ENCODE peak calls at places on chromosomes 1 and 21, in five cellular contexts. One of them, this sample, is unnamed.

GRCh38 chr1:208047975-208048374 is 137.1 kb upstream of the CD34 start:
- DNase-seq in A549: no peak
- DNase-seq in AG04450: no peak
- DNase-seq in GM10248: no peak
- DNase-seq in AG10803: peak; percentile 54
- DNase-seq in this sample: no peak

GRCh38 chr1:226945106-226945857 is 5.2 kb downstream of the COQ8A start:
- DNase-seq in A549: no peak
- DNase-seq in AG04450: no peak
- DNase-seq in GM10248: no peak
- DNase-seq in AG10803: no peak
- DNase-seq in this sample: no peak

GRCh38 chr1:14095001-14095400 is 395.0 kb downstream of the PRDM2 start:
- DNase-seq in A549: no peak
- DNase-seq in AG04450: no peak
- DNase-seq in GM10248: peak; percentile 15
- DNase-seq in AG10803: peak; percentile 16
- DNase-seq in this sample: no peak

GRCh38 chr1:54465351-54465811 is 59.2 kb upstream of the SSBP3 start:
- DNase-seq in A549: no peak
- DNase-seq in AG04450: no peak
- DNase-seq in GM10248: no peak
- DNase-seq in AG10803: no peak
- DNase-seq in this sample: no peak

GRCh38 chr1:236407059-236407458 is 13.0 kb downstream of the EDARADD start:
- DNase-seq in A549: no peak
- DNase-seq in AG04450: no peak
- DNase-seq in GM10248: no peak
- DNase-seq in AG10803: no peak
- DNase-seq in this sample: no peak

GRCh38 chr1:35505911-35506798 is 51.0 kb downstream of the KIAA0319L start:
- DNase-seq in A549: no peak
- DNase-seq in AG04450: peak; percentile 8
- DNase-seq in GM10248: peak; percentile 51
- DNase-seq in AG10803: peak; percentile 82
- DNase-seq in this sample: no peak

GRCh38 chr1:21308847-21309652 is 18.8 kb upstream of the ECE1 start:
- DNase-seq in A549: no peak
- DNase-seq in AG04450: no peak
- DNase-seq in GM10248: no peak
- DNase-seq in AG10803: peak; percentile 62
- DNase-seq in this sample: no peak

GRCh38 chr1:150555971-150556865 is 7.0 kb downstream of the ADAMTSL4 start:
- DNase-seq in A549: no peak
- DNase-seq in AG04450: no peak
- DNase-seq in GM10248: no peak
- DNase-seq in AG10803: no peak
- DNase-seq in this sample: no peak

GRCh38 chr21:38714998-38715397 is 90.7 kb upstream of the ETS2 start:
- DNase-seq in A549: no peak
- DNase-seq in AG04450: no peak
- DNase-seq in GM10248: no peak
- DNase-seq in AG10803: peak; percentile 17
- DNase-seq in this sample: no peak

GRCh38 chr1:29688477-29689365 is 452.4 kb downstream of the PTPRU start:
- DNase-seq in A549: no peak
- DNase-seq in AG04450: peak; percentile 73
- DNase-seq in GM10248: peak; percentile 54
- DNase-seq in AG10803: peak; percentile 74
- DNase-seq in this sample: no peak

GRCh38 chr21:41321908-41322495 is 5.4 kb downstream of the FAM3B start:
- DNase-seq in A549: no peak
- DNase-seq in AG04450: no peak
- DNase-seq in GM10248: no peak
- DNase-seq in AG10803: no peak
- DNase-seq in this sample: no peak

GRCh38 chr21:43988016-43988415 is 24.1 kb upstream of the TRAPPC10 start:
- DNase-seq in A549: no peak
- DNase-seq in AG04450: no peak
- DNase-seq in GM10248: no peak
- DNase-seq in AG10803: no peak
- DNase-seq in this sample: no peak

GRCh38 chr21:45644041-45644906 is 749 bp downstream of the PCBP3 start:
- DNase-seq in A549: no peak
- DNase-seq in AG04450: no peak
- DNase-seq in GM10248: no peak
- DNase-seq in AG10803: no peak
- DNase-seq in this sample: no peak

GRCh38 chr1:4118746-4119515 is 218.9 kb upstream of the C1orf174 start:
- DNase-seq in A549: no peak
- DNase-seq in AG04450: no peak
- DNase-seq in GM10248: no peak
- DNase-seq in AG10803: no peak
- DNase-seq in this sample: no peak

GRCh38 chr1:235881930-235882700 is 15.4 kb upstream of the LYST start:
- DNase-seq in A549: no peak
- DNase-seq in AG04450: no peak
- DNase-seq in GM10248: no peak
- DNase-seq in AG10803: no peak
- DNase-seq in this sample: no peak

GRCh38 chr1:230140221-230141001 is 73.4 kb downstream of the GALNT2 start:
- DNase-seq in A549: no peak
- DNase-seq in AG04450: no peak
- DNase-seq in GM10248: no peak
- DNase-seq in AG10803: no peak
- DNase-seq in this sample: no peak

GRCh38 chr1:82697965-82698364 is 897.2 kb downstream of the ADGRL2 start:
- DNase-seq in A549: no peak
- DNase-seq in AG04450: no peak
- DNase-seq in GM10248: no peak
- DNase-seq in AG10803: no peak
- DNase-seq in this sample: no peak

GRCh38 chr1:13513885-13514546 is at the start of gene LRRC38:
- DNase-seq in A549: no peak
- DNase-seq in AG04450: no peak
- DNase-seq in GM10248: no peak
- DNase-seq in AG10803: no peak
- DNase-seq in this sample: no peak

GRCh38 chr1:247681288-247681897 is 1.9 kb upstream of the OR13G1 start:
- DNase-seq in A549: peak; percentile 2
- DNase-seq in AG04450: no peak
- DNase-seq in GM10248: peak; percentile 31
- DNase-seq in AG10803: peak; percentile 4
- DNase-seq in this sample: no peak
- TF ChIP-seq CTCF in A549: peak; percentile 20
- TF ChIP-seq CTCF in AG04450: peak; percentile 26
- TF ChIP-seq CTCF in GM10248: peak; percentile 82
- TF ChIP-seq CTCF in AG10803: peak; percentile 49
- TF ChIP-seq CTCF in this sample: peak; percentile 98

GRCh38 chr1:206478746-206479145 is 8.5 kb downstream of the IKBKE start:
- DNase-seq in A549: no peak
- DNase-seq in AG04450: no peak
- DNase-seq in GM10248: no peak
- DNase-seq in AG10803: no peak
- DNase-seq in this sample: no peak

GRCh38 chr1:206476591-206476990 is 6.3 kb downstream of the IKBKE start:
- DNase-seq in A549: no peak
- DNase-seq in AG04450: no peak
- DNase-seq in GM10248: no peak
- DNase-seq in AG10803: no peak
- DNase-seq in this sample: no peak

GRCh38 chr1:206477581-206478380 is 7.5 kb downstream of the IKBKE start:
- DNase-seq in A549: no peak
- DNase-seq in AG04450: no peak
- DNase-seq in GM10248: no peak
- DNase-seq in AG10803: no peak
- DNase-seq in this sample: no peak

GRCh38 chr1:206476058-206476457 is 5.8 kb downstream of the IKBKE start:
- DNase-seq in A549: no peak
- DNase-seq in AG04450: no peak
- DNase-seq in GM10248: no peak
- DNase-seq in AG10803: no peak
- DNase-seq in this sample: no peak

DNA sequence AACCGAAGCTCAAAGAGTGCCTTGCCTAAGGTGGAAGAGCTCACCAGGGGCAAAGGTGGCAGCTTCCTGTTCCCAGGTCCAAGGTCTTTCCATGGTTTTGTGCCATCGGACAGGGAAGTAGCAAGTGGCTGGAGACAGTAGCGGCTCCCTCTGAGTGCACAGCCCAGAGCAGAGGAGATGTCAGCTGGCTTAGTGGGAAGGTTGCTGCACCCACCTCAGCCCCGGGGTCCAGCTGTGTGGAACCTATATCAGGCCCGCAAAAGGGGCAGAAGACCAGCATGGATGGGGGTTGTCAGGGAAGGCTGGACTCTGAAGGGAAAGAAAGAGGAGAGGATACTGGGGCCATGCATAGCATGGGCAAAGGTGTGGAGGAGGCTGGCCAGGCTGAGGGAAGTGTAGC is 6.8 kb downstream of the IKBKE start:
- DNase-seq in A549: no peak
- DNase-seq in AG04450: no peak
- DNase-seq in GM10248: no peak
- DNase-seq in AG10803: no peak
- DNase-seq in this sample: no peak
- TF ChIP-seq CTCF in A549: no peak
- TF ChIP-seq CTCF in AG04450: no peak
- TF ChIP-seq CTCF in GM10248: no peak
- TF ChIP-seq CTCF in AG10803: no peak
- TF ChIP-seq CTCF in this sample: no peak

GRCh38 chr1:2528016-2528415 is 1.6 kb upstream of the PANK4 start:
- DNase-seq in A549: no peak
- DNase-seq in AG04450: no peak
- DNase-seq in GM10248: no peak
- DNase-seq in AG10803: no peak
- DNase-seq in this sample: no peak

GRCh38 chr1:2527553-2527860 is 1.1 kb upstream of the PANK4 start:
- DNase-seq in A549: no peak
- DNase-seq in AG04450: no peak
- DNase-seq in GM10248: no peak
- DNase-seq in AG10803: no peak
- DNase-seq in this sample: no peak

GRCh38 chr1:2525524-2525895 is 886 bp downstream of the PANK4 start:
- DNase-seq in A549: no peak
- DNase-seq in AG04450: no peak
- DNase-seq in GM10248: no peak
- DNase-seq in AG10803: no peak
- DNase-seq in this sample: no peak

GRCh38 chr1:2526824-2527552 is 592 bp upstream of the PANK4 start:
- DNase-seq in A549: no peak
- DNase-seq in AG04450: no peak
- DNase-seq in GM10248: peak; percentile 71
- DNase-seq in AG10803: peak; percentile 54
- DNase-seq in this sample: no peak

GRCh38 chr1:2525896-2526823 is at the start of gene PANK4:
- DNase-seq in A549: peak; percentile 80
- DNase-seq in AG04450: peak; percentile 71
- DNase-seq in GM10248: peak; percentile 92
- DNase-seq in AG10803: peak; percentile 92
- DNase-seq in this sample: peak; percentile 89
- TF ChIP-seq CTCF in A549: no peak
- TF ChIP-seq CTCF in AG04450: no peak
- TF ChIP-seq CTCF in GM10248: no peak
- TF ChIP-seq CTCF in AG10803: no peak
- TF ChIP-seq CTCF in this sample: no peak

GRCh38 chr1:192879416-192879815 is 70.6 kb downstream of the RGS2 start:
- DNase-seq in A549: no peak
- DNase-seq in AG04450: no peak
- DNase-seq in GM10248: no peak
- DNase-seq in AG10803: no peak
- DNase-seq in this sample: no peak
- TF ChIP-seq CTCF in A549: no peak
- TF ChIP-seq CTCF in AG04450: no peak
- TF ChIP-seq CTCF in GM10248: no peak
- TF ChIP-seq CTCF in AG10803: no peak
- TF ChIP-seq CTCF in this sample: no peak

DNA sequence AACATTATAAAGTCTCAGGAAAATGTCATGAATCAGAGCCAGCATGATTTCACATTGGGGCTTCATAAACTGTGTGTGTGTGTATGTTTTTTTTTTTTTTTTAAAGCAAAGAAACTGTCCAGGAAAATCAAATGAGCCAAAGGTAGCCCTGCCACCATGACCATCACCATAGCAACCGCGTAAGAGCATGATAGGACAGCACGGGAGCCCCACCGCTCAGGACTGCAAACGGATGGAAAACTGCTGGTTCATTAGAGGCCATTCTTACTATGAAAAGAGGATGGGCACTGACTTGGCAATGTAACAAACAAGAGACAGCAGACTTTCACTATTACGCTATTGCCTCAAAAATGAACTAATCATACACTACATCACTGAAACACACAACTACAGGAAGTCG is 139.3 kb downstream of the NTMT2 start:
- DNase-seq in A549: no peak
- DNase-seq in AG04450: no peak
- DNase-seq in GM10248: no peak
- DNase-seq in AG10803: no peak
- DNase-seq in this sample: no peak
- TF ChIP-seq CTCF in A549: no peak
- TF ChIP-seq CTCF in AG04450: no peak
- TF ChIP-seq CTCF in GM10248: no peak
- TF ChIP-seq CTCF in AG10803: no peak
- TF ChIP-seq CTCF in this sample: no peak

GRCh38 chr1:156858959-156859522 is at the start of gene INSRR:
- DNase-seq in A549: no peak
- DNase-seq in AG04450: no peak
- DNase-seq in GM10248: no peak
- DNase-seq in AG10803: no peak
- DNase-seq in this sample: no peak
- TF ChIP-seq CTCF in A549: no peak
- TF ChIP-seq CTCF in AG04450: no peak
- TF ChIP-seq CTCF in GM10248: no peak
- TF ChIP-seq CTCF in AG10803: no peak
- TF ChIP-seq CTCF in this sample: no peak

GRCh38 chr1:111507411-111508201 is 4.2 kb upstream of the ADORA3 start:
- DNase-seq in A549: peak; percentile 15
- DNase-seq in AG04450: peak; percentile 32
- DNase-seq in GM10248: peak; percentile 73
- DNase-seq in AG10803: peak; percentile 75
- DNase-seq in this sample: no peak
- TF ChIP-seq CTCF in A549: no peak
- TF ChIP-seq CTCF in AG04450: peak; percentile 28
- TF ChIP-seq CTCF in GM10248: no peak
- TF ChIP-seq CTCF in AG10803: peak; percentile 46
- TF ChIP-seq CTCF in this sample: no peak

This sample was measured in D721Med.